ENCODE peak calls at places on chromosomes 12 and 14, in ten cellular contexts. E, H, O, A, V, U, J, R, T and Q are unnamed samples.

GRCh38 chr12:65876898-65877721 is 52.8 kb downstream of the HMGA2 start:
- DNase-seq in E (no peak), H (no peak), O (peak; percentile 93), A (no peak), V (no peak), U (no peak), J (no peak), R (peak; percentile 88), T (no peak), Q (no peak)

GRCh38 chr12:117394491-117394890 is 33.1 kb upstream of the NOS1 start:
- DNase-seq in E (no peak), H (no peak), O (no peak), A (no peak), V (no peak), U (no peak), J (no peak), R (no peak), T (no peak), Q (no peak)

GRCh38 chr14:103161054-103161397 is 37.8 kb downstream of the TNFAIP2 start:
- DNase-seq in E (no peak), H (no peak), O (no peak), A (no peak), V (no peak), U (no peak), J (no peak), R (no peak), T (peak; percentile 47), Q (peak; percentile 29)

GRCh38 chr12:43761535-43761934 is 2.8 kb downstream of the IRAK4 start:
- DNase-seq in E (no peak), H (no peak), O (no peak), A (no peak), V (no peak), U (no peak), J (peak; percentile 46), R (no peak), T (no peak), Q (no peak)

GRCh38 chr12:65631621-65632111 is 192.6 kb upstream of the HMGA2 start:
- DNase-seq in E (peak; percentile 97), H (no peak), O (peak; percentile 94), A (no peak), V (peak; percentile 62), U (no peak), J (peak; percentile 100), R (peak; percentile 98), T (no peak), Q (peak; percentile 25)

GRCh38 chr12:124543052-124543590 is 24.3 kb downstream of the NCOR2 start:
- DNase-seq in E (no peak), H (no peak), O (no peak), A (peak; percentile 82), V (peak; percentile 83), U (no peak), J (no peak), R (no peak), T (no peak), Q (no peak)

GRCh38 chr14:61925043-61925442 is 162.8 kb downstream of the SNAPC1 start:
- DNase-seq in E (peak; percentile 18), H (no peak), O (peak; percentile 6), A (no peak), V (no peak), U (no peak), J (peak; percentile 56), R (peak; percentile 36), T (no peak), Q (no peak)

GRCh38 chr12:95506707-95507523 is 33.0 kb downstream of the METAP2 start:
- DNase-seq in E (no peak), H (no peak), O (no peak), A (no peak), V (no peak), U (no peak), J (no peak), R (peak; percentile 54), T (no peak), Q (no peak)

GRCh38 chr12:10331642-10332239 is 24.1 kb downstream of the KLRD1 start:
- DNase-seq in E (peak; percentile 56), H (no peak), O (peak; percentile 62), A (no peak), V (no peak), U (no peak), J (peak; percentile 64), R (peak; percentile 76), T (no peak), Q (no peak)

GRCh38 chr12:25859976-25860375 is 98.5 kb upstream of the RASSF8 start:
- DNase-seq in E (no peak), H (no peak), O (no peak), A (no peak), V (no peak), U (no peak), J (no peak), R (no peak), T (no peak), Q (no peak)

GRCh38 chr12:25855716-25856115 is 102.8 kb upstream of the RASSF8 start:
- DNase-seq in E (no peak), H (no peak), O (peak; percentile 92), A (no peak), V (no peak), U (no peak), J (no peak), R (peak; percentile 26), T (no peak), Q (no peak)

GRCh38 chr12:25864287-25864686 is 94.2 kb upstream of the RASSF8 start:
- DNase-seq in E (no peak), H (no peak), O (no peak), A (no peak), V (no peak), U (no peak), J (no peak), R (no peak), T (no peak), Q (no peak)

GRCh38 chr12:25866586-25867378 is 91.7 kb upstream of the RASSF8 start:
- DNase-seq in E (no peak), H (no peak), O (no peak), A (no peak), V (no peak), U (no peak), J (no peak), R (no peak), T (no peak), Q (no peak)

DNA sequence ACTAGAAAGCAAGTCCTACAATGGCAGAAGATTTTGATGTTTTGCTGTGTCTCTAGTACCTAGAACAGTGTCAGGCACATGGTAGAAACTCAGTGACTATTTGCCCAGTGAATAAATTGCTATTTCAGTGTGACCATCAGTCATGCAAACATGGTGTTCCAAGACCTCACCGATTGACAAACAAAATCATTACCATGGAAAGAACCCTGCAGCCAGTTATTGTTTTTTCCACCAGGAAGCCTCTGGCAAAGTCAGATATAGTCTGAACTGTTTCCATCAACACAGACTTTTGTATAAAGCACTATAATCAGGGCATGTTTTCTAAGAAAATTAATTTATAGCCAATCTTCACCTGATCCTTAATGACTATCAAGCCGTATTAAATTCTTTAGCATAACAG is 97.3 kb upstream of the RASSF8 start:
- DNase-seq in E (no peak), H (no peak), O (peak; percentile 91), A (no peak), V (no peak), U (no peak), J (no peak), R (no peak), T (no peak), Q (no peak)
- H3K4me3 ChIP-seq in E (no peak overlapping the region), H (no peak overlapping the region), O (no peak overlapping the region), A (no peak overlapping the region), V (no peak overlapping the region), U (no peak overlapping the region), J (no peak overlapping the region), R (no peak overlapping the region), T (no peak overlapping the region), Q (no peak overlapping the region)

GRCh38 chr12:53182836-53183235 is 2.1 kb upstream of the CSAD start:
- DNase-seq in E (no peak), H (no peak), O (peak; percentile 26), A (no peak), V (no peak), U (no peak), J (peak; percentile 22), R (no peak), T (no peak), Q (no peak)
- H3K4me3 ChIP-seq in E (no peak overlapping the region), H (no peak overlapping the region), O (no peak overlapping the region), A (no peak overlapping the region), V (peak overlapping the region; percentile 0), U (no peak overlapping the region), J (no peak overlapping the region), R (no peak overlapping the region), T (no peak overlapping the region), Q (peak overlapping the region; percentile 69)

GRCh38 chr14:37036669-37037341 is 135.6 kb downstream of the SLC25A21 start:
- DNase-seq in E (no peak), H (no peak), O (peak; percentile 63), A (no peak), V (no peak), U (no peak), J (no peak), R (peak; percentile 63), T (no peak), Q (no peak)
- H3K4me3 ChIP-seq in E (no peak overlapping the region), H (no peak overlapping the region), O (no peak overlapping the region), A (no peak overlapping the region), V (no peak overlapping the region), U (no peak overlapping the region), J (no peak overlapping the region), R (no peak overlapping the region), T (no peak overlapping the region), Q (no peak overlapping the region)

DNA sequence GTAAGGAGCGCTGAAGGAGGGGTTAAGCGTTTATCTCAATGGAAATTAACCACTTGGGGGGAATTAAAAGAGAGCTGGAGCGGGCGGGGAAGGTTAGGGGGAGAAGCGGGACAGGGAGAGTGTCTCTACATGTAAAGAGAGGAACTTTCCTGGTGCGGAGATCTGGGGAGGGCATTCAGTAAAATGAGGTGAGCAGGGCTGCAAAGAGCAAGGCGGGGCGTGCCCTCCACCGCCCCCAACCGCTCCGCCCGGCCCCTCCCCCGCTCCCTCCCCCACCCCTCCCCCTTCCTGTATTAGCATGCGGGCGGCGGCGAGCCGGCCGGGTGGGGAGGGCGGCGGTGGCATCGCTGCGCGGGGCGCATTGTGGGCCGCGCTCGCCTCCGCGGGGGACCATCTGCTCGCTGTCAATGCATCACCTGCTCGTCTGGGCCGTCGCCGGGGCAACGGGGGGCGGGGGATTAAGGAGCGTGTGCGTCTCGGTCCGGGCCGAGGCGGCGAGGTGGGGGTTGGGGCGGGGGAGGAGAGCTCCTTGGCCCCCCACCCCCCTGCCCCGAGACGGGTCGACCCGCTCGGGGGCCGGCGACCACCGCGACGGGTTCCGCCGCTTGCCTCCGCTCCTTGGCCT is 498 bp downstream of the C12orf42 start:
- DNase-seq in E (no peak), H (no peak), O (no peak), A (peak; percentile 92), V (no peak), U (peak; percentile 53), J (no peak), R (no peak), T (no peak), Q (no peak)
- H3K4me3 ChIP-seq in E (no peak overlapping the region), H (no peak overlapping the region), O (no peak overlapping the region), A (peak overlapping the region; percentile 33), V (peak overlapping the region; percentile 41), U (peak overlapping the region; percentile 62), J (peak overlapping the region; percentile 47), R (no peak overlapping the region), T (peak overlapping the region; percentile 49), Q (no peak overlapping the region)